ENCODE peak calls at places on chromosomes 13 and 19, in five cellular contexts. N, P, B, L and F are unnamed samples.

GRCh38 chr19:31214086-31214485 is 135.2 kb downstream of the TSHZ3 start:
- DNase-seq in N (peak), P (no peak), B (peak), L (no peak), F (no peak)

GRCh38 chr13:70812481-70812880 is 704.2 kb upstream of the KLHL1 start:
- DNase-seq in N (no peak), P (no peak), B (no peak), L (no peak), F (no peak)

GRCh38 chr13:87821512-87821911 is 150.3 kb downstream of the SLITRK5 start:
- DNase-seq in N (no peak), P (peak), B (no peak), L (no peak), F (no peak)

GRCh38 chr13:89966524-89966923 is 1381.0 kb upstream of the MIR17HG start:
- DNase-seq in N (no peak), P (peak), B (no peak), L (no peak), F (no peak)

GRCh38 chr13:26867451-26868067 is 107.0 kb upstream of the GPR12 start:
- DNase-seq in N (no peak), P (no peak), B (no peak), L (no peak), F (no peak)

GRCh38 chr13:92682832-92683517 is 543.6 kb upstream of the GPC6 start:
- DNase-seq in N (no peak), P (no peak), B (no peak), L (no peak), F (no peak)

GRCh38 chr19:2425622-2426581 is 1.5 kb downstream of the TIMM13 start:
- DNase-seq in N (no peak), P (no peak), B (no peak), L (no peak), F (no peak)

GRCh38 chr19:34253711-34254551 is 423 bp upstream of the GARRE1 start:
- DNase-seq in N (peak), P (peak), B (peak), L (peak), F (peak)

GRCh38 chr13:40228981-40229380 is 437.5 kb downstream of the FOXO1 start:
- DNase-seq in N (no peak), P (no peak), B (no peak), L (no peak), F (no peak)

GRCh38 chr19:1602091-1602707 is 3.1 kb downstream of the UQCR11 start:
- DNase-seq in N (no peak), P (peak), B (no peak), L (no peak), F (no peak)

GRCh38 chr13:31885994-31886393 is 145.6 kb upstream of the FRY start:
- DNase-seq in N (no peak), P (peak), B (no peak), L (no peak), F (peak)

GRCh38 chr19:44792286-44792685 is 14.6 kb downstream of the CBLC start:
- DNase-seq in N (no peak), P (no peak), B (no peak), L (no peak), F (peak)

GRCh38 chr19:55283548-55284393 is at the start of gene BRSK1:
- DNase-seq in N (peak), P (peak), B (no peak), L (peak), F (peak)

GRCh38 chr13:69092615-69093322 is 1014.9 kb upstream of the ATXN8OS start:
- DNase-seq in N (no peak), P (peak), B (no peak), L (no peak), F (no peak)

GRCh38 chr13:27404680-27405079 is 19.7 kb upstream of the GTF3A start:
- DNase-seq in N (no peak), P (peak), B (no peak), L (no peak), F (peak)

GRCh38 chr13:40963927-40964326 is 55.2 kb downstream of the ELF1 start:
- DNase-seq in N (no peak), P (no peak), B (no peak), L (no peak), F (no peak)

GRCh38 chr19:56840452-56841193 is at the start of the genes PEG3 and ZIM2:
- DNase-seq in N (no peak), P (peak), B (no peak), L (peak), F (no peak)

GRCh38 chr19:46723023-46723461 is 6.1 kb upstream of the PRKD2 start:
- DNase-seq in N (no peak), P (no peak), B (no peak), L (no peak), F (no peak)

GRCh38 chr19:2290441-2291184 is 8.6 kb upstream of the PEAK3 start:
- DNase-seq in N (no peak), P (peak), B (no peak), L (no peak), F (peak)

GRCh38 chr19:13155472-13156284 is 5.5 kb downstream of the IER2 start:
- DNase-seq in N (peak), P (peak), B (no peak), L (no peak), F (peak)

GRCh38 chr13:75486654-75487053 is 4.7 kb upstream of the TBC1D4 start:
- DNase-seq in N (no peak), P (no peak), B (no peak), L (no peak), F (no peak)

GRCh38 chr13:38900188-38900587 is 90.4 kb downstream of the STOML3 start:
- DNase-seq in N (no peak), P (peak), B (no peak), L (no peak), F (peak)

GRCh38 chr13:50893211-50893852 is 16.3 kb upstream of the RNASEH2B start:
- DNase-seq in N (no peak), P (no peak), B (no peak), L (no peak), F (no peak)

GRCh38 chr13:93535256-93535655 is 308.6 kb downstream of the GPC6 start:
- DNase-seq in N (no peak), P (peak), B (no peak), L (no peak), F (no peak)

GRCh38 chr13:97548736-97549135 is 114.8 kb downstream of the RAP2A start:
- DNase-seq in N (no peak), P (no peak), B (no peak), L (no peak), F (no peak)

GRCh38 chr19:52206481-52206880 is 16.6 kb downstream of the PPP2R1A start:
- DNase-seq in N (no peak), P (no peak), B (no peak), L (no peak), F (no peak)